ENCODE peak calls at places on chromosome 18, in six cellular contexts. I, H, L, B, S and M are unnamed samples.

GRCh38 chr18:3499498-3499897 is 49.5 kb downstream of the TGIF1 start:
- DNase-seq in B (no peak), I (peak), H (no peak), L (no peak), S (no peak), M (peak)

GRCh38 chr18:725641-726040 is 13.2 kb upstream of the ENOSF1 start:
- DNase-seq in B (no peak), I (no peak), H (no peak), S (no peak), L (no peak), M (no peak)

GRCh38 chr18:27609221-27609620 is 424.1 kb upstream of the CHST9 start:
- DNase-seq in B (no peak), I (no peak), L (no peak), S (no peak), H (no peak), M (no peak)

GRCh38 chr18:54109131-54109683 is 115.3 kb downstream of the MBD2 start:
- DNase-seq in L (no peak), I (no peak), B (no peak), S (no peak), H (no peak), M (no peak)

GRCh38 chr18:9643549-9643948 is 29.2 kb upstream of the PPP4R1 start:
- DNase-seq in S (no peak), L (no peak), H (no peak), B (peak), I (peak), M (peak)

GRCh38 chr18:54127759-54128378 is 96.6 kb downstream of the MBD2 start:
- DNase-seq in L (no peak), I (peak), S (no peak), B (peak), H (no peak), M (peak)

GRCh38 chr18:11671156-11671555 is 17.9 kb upstream of the GNAL start:
- DNase-seq in S (no peak), H (no peak), I (no peak), L (no peak), B (no peak), M (no peak)

GRCh38 chr18:50507120-50507590 is 52.7 kb upstream of the MAPK4 start:
- DNase-seq in I (no peak), H (no peak), S (peak), B (peak), L (no peak), M (peak)

GRCh38 chr18:72878143-72878542 is 10.4 kb upstream of the NETO1 start:
- DNase-seq in B (no peak), L (no peak), H (no peak), I (no peak), S (no peak), M (no peak)

GRCh38 chr18:57441395-57441794 is 6.2 kb downstream of the ONECUT2 start:
- DNase-seq in I (no peak), L (no peak), S (no peak), H (no peak), B (no peak), M (no peak)

GRCh38 chr18:47847635-47848034 is 82.8 kb downstream of the SMAD2 start:
- DNase-seq in B (no peak), L (no peak), S (no peak), I (no peak), H (no peak), M (peak)

GRCh38 chr18:74116628-74117554 is 30.7 kb downstream of the FBXO15 start:
- DNase-seq in B (peak), L (no peak), H (peak), S (no peak), I (peak), M (peak)

GRCh38 chr18:60197233-60197632 is 175.3 kb downstream of the MC4R start:
- DNase-seq in I (no peak), L (no peak), S (no peak), B (no peak), H (no peak), M (no peak)

GRCh38 chr18:34649072-34649471 is 61.0 kb upstream of the DTNA start:
- DNase-seq in L (no peak), S (no peak), H (no peak), I (peak), B (peak), M (peak)

GRCh38 chr18:51059969-51060368 is 30.0 kb downstream of the SMAD4 start:
- DNase-seq in S (no peak), L (no peak), H (no peak), I (no peak), B (no peak), M (no peak)

GRCh38 chr18:13216732-13217465 is 1.7 kb upstream of the LDLRAD4 start:
- DNase-seq in B (no peak), H (no peak), L (peak), I (peak), S (peak), M (no peak)

GRCh38 chr18:52426041-52426440 is 86.0 kb downstream of the DCC start:
- DNase-seq in S (no peak), L (no peak), B (no peak), H (no peak), I (no peak), M (no peak)

GRCh38 chr18:3794537-3795348 is 344.8 kb downstream of the TGIF1 start:
- DNase-seq in L (no peak), H (no peak), B (peak), S (no peak), I (peak), M (peak)

GRCh38 chr18:25941556-25941955 is 148.9 kb downstream of the SS18 start:
- DNase-seq in I (no peak), S (no peak), L (no peak), H (no peak), B (no peak), M (peak)

GRCh38 chr18:45896991-45897390 is 70.1 kb downstream of the EPG5 start:
- DNase-seq in I (no peak), S (no peak), B (no peak), H (no peak), L (no peak), M (no peak)

GRCh38 chr18:74142251-74142650 is 5.4 kb downstream of the FBXO15 start:
- DNase-seq in I (no peak), S (no peak), B (no peak), H (no peak), L (no peak), M (no peak)

GRCh38 chr18:62663731-62664336 is 51.5 kb upstream of the PHLPP1 start:
- DNase-seq in S (no peak), L (no peak), B (peak), I (peak), H (no peak), M (peak)

GRCh38 chr18:70334264-70334663 is 45.4 kb downstream of the SOCS6 start:
- DNase-seq in S (no peak), L (no peak), H (no peak), B (no peak), I (no peak), M (no peak)

GRCh38 chr18:13137041-13137938 is 81.3 kb upstream of the LDLRAD4 start:
- DNase-seq in I (no peak), L (peak), S (peak), H (peak), B (no peak), M (peak)

GRCh38 chr18:74679006-74679678 is 81.5 kb downstream of the ZNF407 start:
- DNase-seq in S (no peak), H (no peak), L (no peak), B (no peak), I (no peak), M (no peak)

GRCh38 chr18:34809697-34810096 is 99.6 kb downstream of the DTNA start:
- DNase-seq in H (no peak), S (peak), B (peak), L (no peak), I (peak), M (peak)

GRCh38 chr18:62778976-62779869 is 63.9 kb downstream of the PHLPP1 start:
- DNase-seq in H (no peak), B (no peak), S (no peak), L (no peak), I (no peak), M (no peak)

GRCh38 chr18:37539236-37539635 is 26.4 kb downstream of the CELF4 start:
- DNase-seq in B (no peak), H (peak), I (no peak), S (no peak), L (no peak), M (no peak)

GRCh38 chr18:29169599-29169998 is 992.7 kb upstream of the CDH2 start:
- DNase-seq in B (no peak), I (no peak), H (no peak), L (no peak), S (no peak), M (no peak)

GRCh38 chr18:1487457-1487856 is 582.8 kb downstream of the ADCYAP1 start:
- DNase-seq in L (no peak), B (no peak), S (no peak), H (no peak), I (no peak), M (no peak)

GRCh38 chr18:13543144-13543543 is 183.2 kb downstream of the FAM210A start:
- DNase-seq in I (no peak), H (no peak), L (no peak), S (no peak), B (no peak), M (no peak)

GRCh38 chr18:79570266-79571201 is 109.1 kb upstream of the CTDP1 start:
- DNase-seq in B (no peak), L (no peak), I (peak), H (peak), S (peak), M (peak)
- H3K4me3 ChIP-seq in B (no peak), L (no peak), I (no peak), H (no peak), S (no peak), M (no peak)

DNA sequence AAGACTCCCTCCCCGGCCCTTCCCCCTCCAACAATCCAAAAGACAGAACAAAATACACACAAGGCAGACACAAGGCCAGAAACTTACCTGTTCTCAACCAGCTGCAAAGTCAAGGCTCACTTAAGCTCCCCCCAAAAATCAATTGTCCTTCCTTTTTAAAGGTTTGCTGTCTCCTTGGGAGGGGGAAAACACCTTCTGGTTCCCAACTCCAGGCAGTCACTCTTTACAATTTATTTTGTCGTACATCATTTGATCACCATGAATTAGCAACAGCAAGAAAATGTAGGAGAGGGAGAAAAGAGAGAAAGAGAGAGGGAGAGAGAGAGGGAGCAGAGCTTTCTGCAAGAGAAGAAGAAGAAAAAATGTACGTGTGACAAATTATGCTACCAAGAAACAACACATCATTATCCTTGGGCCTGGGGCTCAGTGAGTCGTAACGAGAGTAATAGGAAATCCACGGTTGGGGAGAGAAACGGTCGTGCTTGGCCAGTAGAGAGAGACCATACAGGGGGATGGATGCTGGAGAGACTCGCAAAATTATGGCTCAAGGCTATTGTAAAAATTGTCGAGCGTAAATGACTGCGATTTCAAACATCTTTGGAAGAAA is at the start of gene KLHL14:
- DNase-seq in L (no peak), H (no peak), I (peak), B (no peak), S (no peak), M (no peak)
- H3K4me3 ChIP-seq in L (no peak), H (peak), I (peak), B (peak), S (no peak), M (no peak)

DNA sequence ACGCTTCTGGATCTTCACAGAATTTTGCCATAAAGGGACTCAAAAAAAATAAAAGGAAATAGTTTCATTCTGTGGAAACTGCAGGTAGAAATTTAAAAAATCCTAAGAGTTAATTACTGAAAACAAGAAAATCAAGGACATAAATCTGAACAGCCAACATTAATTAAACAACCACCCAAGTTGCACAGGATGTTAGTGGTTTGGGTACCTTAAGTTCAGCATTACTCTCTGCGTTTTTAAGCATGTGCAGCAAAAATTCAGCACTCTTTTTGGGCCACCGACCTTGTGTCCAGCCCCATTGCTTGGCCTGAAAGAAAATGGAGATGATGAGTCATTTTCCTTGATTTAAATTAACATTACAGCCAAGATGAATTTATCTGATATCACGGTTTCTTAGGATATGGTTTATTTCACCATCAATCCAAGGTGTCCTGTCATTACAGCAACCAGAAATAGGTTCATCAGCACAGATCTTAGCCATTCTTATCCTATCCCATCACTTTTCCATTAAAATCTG is 3.3 kb upstream of the C18orf32 start:
- DNase-seq in L (no peak), H (no peak), I (peak), S (no peak), B (no peak), M (no peak)
- H3K4me3 ChIP-seq in L (no peak), H (no peak), I (peak), S (no peak), B (peak), M (peak)

DNA sequence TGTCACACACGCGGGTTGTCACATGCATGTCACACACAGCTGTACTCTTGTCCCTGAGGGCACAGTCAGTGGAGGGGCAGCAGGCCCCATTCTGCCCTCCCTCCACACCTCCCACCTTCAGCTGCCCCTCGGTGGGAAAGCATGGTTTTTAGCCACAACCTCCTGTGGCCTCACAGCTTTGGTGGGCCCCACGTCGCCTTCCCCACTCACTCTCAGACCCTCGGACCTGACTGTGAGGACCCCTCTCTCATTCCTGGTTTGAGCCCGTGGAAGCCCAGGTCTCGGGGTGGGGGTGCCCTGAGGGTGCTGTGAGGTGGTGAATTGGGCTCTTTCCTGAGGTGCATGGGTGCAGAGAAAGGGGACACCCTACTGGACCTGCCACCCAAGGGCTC is 19.9 kb downstream of the KCNG2 start:
- DNase-seq in S (no peak), L (no peak), I (no peak), H (no peak), B (no peak), M (no peak)
- H3K4me3 ChIP-seq in S (no peak), L (no peak), I (no peak), H (no peak), B (no peak), M (no peak)

GRCh38 chr18:77634495-77634894 is 384.8 kb downstream of the GALR1 start:
- DNase-seq in S (no peak), L (no peak), B (no peak), H (no peak), I (no peak), M (no peak)

GRCh38 chr18:77635441-77635840 is 385.8 kb downstream of the GALR1 start:
- DNase-seq in I (no peak), B (peak), S (no peak), L (no peak), H (no peak), M (peak)

GRCh38 chr18:77635858-77636257 is 386.2 kb downstream of the GALR1 start:
- DNase-seq in H (no peak), I (no peak), L (no peak), B (no peak), S (no peak), M (no peak)

GRCh38 chr18:77632738-77633137 is 383.1 kb downstream of the GALR1 start:
- DNase-seq in B (no peak), S (no peak), I (no peak), L (no peak), H (no peak), M (no peak)
- H3K4me3 ChIP-seq in B (no peak), S (no peak), I (no peak), L (no peak), H (no peak), M (no peak)

GRCh38 chr18:76457957-76458356 is 37.1 kb downstream of the ZNF516 start:
- DNase-seq in L (no peak), H (peak), I (no peak), B (no peak), S (no peak), M (no peak)

GRCh38 chr18:76458522-76459311 is 36.3 kb downstream of the ZNF516 start:
- DNase-seq in H (peak), I (no peak), S (no peak), B (no peak), L (no peak), M (no peak)

GRCh38 chr18:76459687-76460350 is 35.2 kb downstream of the ZNF516 start:
- DNase-seq in B (peak), I (peak), L (no peak), H (no peak), S (no peak), M (peak)

GRCh38 chr18:76460482-76460881 is 34.6 kb downstream of the ZNF516 start:
- DNase-seq in B (peak), L (no peak), H (no peak), S (no peak), I (no peak), M (no peak)

GRCh38 chr18:76459312-76459686 is 35.7 kb downstream of the ZNF516 start:
- DNase-seq in H (peak), L (no peak), B (no peak), S (no peak), I (no peak), M (no peak)
- H3K4me3 ChIP-seq in H (no peak), L (no peak), B (peak), S (no peak), I (peak), M (peak)

DNA sequence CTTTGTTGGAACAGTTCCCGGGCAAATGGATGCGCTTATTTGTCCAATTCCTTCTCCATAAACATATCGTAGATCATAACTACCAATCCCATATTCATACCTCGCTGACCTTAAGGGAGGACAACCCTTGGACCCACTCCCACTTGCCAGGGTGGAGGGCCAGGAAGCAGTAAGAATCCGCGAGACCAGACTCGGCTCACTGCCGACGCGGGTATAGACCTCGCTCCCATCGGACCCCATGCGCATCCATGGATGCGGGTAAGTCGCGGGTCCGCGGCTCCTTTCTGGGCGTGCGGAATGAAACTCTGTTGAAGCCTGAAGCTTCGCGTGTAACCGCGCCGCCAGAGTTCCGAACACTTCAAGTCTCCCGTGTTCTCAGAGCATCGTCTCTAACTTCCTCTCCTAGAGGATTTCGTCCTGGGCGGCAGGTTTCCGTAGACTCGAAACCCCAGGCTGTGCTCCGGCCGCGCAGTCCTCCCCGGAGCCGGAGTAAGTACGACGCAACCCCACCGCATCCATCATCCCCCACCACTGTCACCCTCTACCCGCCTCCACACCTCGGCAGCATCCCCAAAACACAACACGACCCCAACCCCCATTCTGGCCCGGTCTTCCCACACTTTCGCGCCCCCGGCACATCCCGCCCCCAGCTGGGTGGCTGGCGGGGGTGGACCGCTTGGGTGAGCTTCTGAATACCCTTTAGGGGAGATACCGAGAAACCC is 1.0 kb downstream of the DSC3 start:
- DNase-seq in L (no peak), S (peak), I (peak), H (peak), B (no peak), M (peak)
- H3K4me3 ChIP-seq in L (no peak), S (no peak), I (peak), H (no peak), B (no peak), M (peak)

GRCh38 chr18:24446953-24447537 is 13.4 kb upstream of the HRH4 start:
- DNase-seq in L (no peak), H (no peak), I (peak), B (peak), S (no peak), M (no peak)
- H3K4me3 ChIP-seq in L (no peak), H (no peak), I (no peak), B (no peak), S (no peak), M (no peak)

DNA sequence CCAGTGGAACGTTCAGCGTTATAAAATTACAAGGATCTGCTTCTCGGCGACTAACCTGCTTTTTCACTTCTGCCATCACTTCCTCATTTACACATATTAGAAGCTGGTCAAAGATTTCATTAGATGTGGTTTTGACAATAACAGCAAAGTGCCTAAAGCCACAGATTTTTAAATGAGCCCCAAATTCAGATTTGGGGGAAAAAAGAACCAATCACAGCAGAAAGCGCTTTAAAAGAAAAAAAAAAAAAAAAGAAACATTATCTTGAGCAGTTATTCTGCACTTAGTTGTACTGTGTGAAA is 167.4 kb downstream of the TCF4 start:
- DNase-seq in S (no peak), B (no peak), L (no peak), H (no peak), I (no peak), M (no peak)
- H3K4me3 ChIP-seq in S (no peak), B (no peak), L (no peak), H (no peak), I (peak), M (peak)